ENCODE peak calls at places on chromosome 20, in six cellular contexts. Y, F, V, A, C and K are unnamed samples.

GRCh38 chr20:36506253-36506652 is 35.1 kb upstream of the MYL9 start:
- DNase-seq in V (no peak), F (no peak), A (no peak), Y (peak; percentile 40), C (peak; percentile 24), K (peak; percentile 40)

GRCh38 chr20:61436674-61437279 is 184.7 kb downstream of the CDH4 start:
- DNase-seq in V (no peak), C (no peak), Y (peak; percentile 32), A (no peak), F (peak; percentile 86), K (no peak)

GRCh38 chr20:20369353-20370086 is 1.6 kb downstream of the INSM1 start:
- DNase-seq in F (peak; percentile 66), A (no peak), Y (peak; percentile 67), C (no peak), V (peak; percentile 50), K (no peak)

GRCh38 chr20:42361402-42361801 is 743.2 kb upstream of the CHD6 start:
- DNase-seq in Y (no peak), V (peak; percentile 15), C (no peak), F (no peak), A (no peak), K (peak; percentile 2)

GRCh38 chr20:24132246-24132645 is 143.7 kb upstream of the GGTLC1 start:
- DNase-seq in F (no peak), V (no peak), C (no peak), Y (no peak), A (no peak), K (no peak)

GRCh38 chr20:6265204-6265904 is 142.5 kb upstream of the FERMT1 start:
- DNase-seq in Y (peak; percentile 35), F (no peak), A (peak; percentile 7), V (peak; percentile 22), C (peak; percentile 82), K (peak; percentile 82)

GRCh38 chr20:7667194-7667593 is 273.1 kb downstream of the HAO1 start:
- DNase-seq in C (peak; percentile 80), A (no peak), Y (peak; percentile 26), V (no peak), F (no peak), K (no peak)

GRCh38 chr20:22768779-22769178 is 184.4 kb upstream of the FOXA2 start:
- DNase-seq in Y (peak; percentile 76), V (no peak), A (no peak), C (no peak), F (no peak), K (no peak)

GRCh38 chr20:6127825-6128224 is 5.0 kb upstream of the FERMT1 start:
- DNase-seq in F (no peak), A (no peak), Y (no peak), V (no peak), C (no peak), K (no peak)

GRCh38 chr20:21513881-21514540 is at the start of gene NKX2-2:
- DNase-seq in C (no peak), F (peak; percentile 54), Y (no peak), A (no peak), V (peak; percentile 32), K (no peak)

GRCh38 chr20:23627501-23627900 is 10.3 kb downstream of the CST3 start:
- DNase-seq in Y (no peak), V (no peak), C (no peak), A (no peak), F (no peak), K (no peak)

GRCh38 chr20:50834599-50835005 is 39.7 kb downstream of the BCAS4 start:
- DNase-seq in V (no peak), A (no peak), Y (no peak), F (no peak), C (no peak), K (no peak)

GRCh38 chr20:3510110-3510509 is 39.3 kb downstream of the ATRN start:
- DNase-seq in V (no peak), F (no peak), Y (no peak), A (no peak), C (peak; percentile 35), K (no peak)

GRCh38 chr20:10218536-10219451 is at the start of gene SNAP25:
- DNase-seq in F (peak; percentile 81), C (peak; percentile 71), Y (peak; percentile 97), A (peak; percentile 54), V (peak; percentile 88), K (no peak)

GRCh38 chr20:9516658-9516987 is 2.2 kb downstream of the LAMP5 start:
- DNase-seq in F (no peak), Y (no peak), C (no peak), A (no peak), V (no peak), K (no peak)

GRCh38 chr20:20711413-20711812 is 1.0 kb downstream of the RALGAPA2 start:
- DNase-seq in C (peak; percentile 21), A (no peak), Y (no peak), F (no peak), V (no peak), K (peak; percentile 55)

GRCh38 chr20:19275630-19276071 is 63.2 kb downstream of the SLC24A3 start:
- DNase-seq in C (no peak), Y (no peak), F (no peak), V (no peak), A (no peak), K (no peak)

GRCh38 chr20:43752561-43753301 is 25.9 kb upstream of the GTSF1L start:
- DNase-seq in A (no peak), Y (no peak), F (no peak), C (no peak), V (no peak), K (peak; percentile 98)

GRCh38 chr20:25064561-25064960 is 6.6 kb upstream of the ACSS1 start:
- DNase-seq in Y (no peak), A (no peak), F (no peak), V (no peak), C (no peak), K (no peak)

GRCh38 chr20:24992420-24993205 is at the start of gene APMAP:
- DNase-seq in C (peak; percentile 90), Y (peak; percentile 94), V (peak; percentile 98), A (peak; percentile 77), F (peak; percentile 93), K (peak; percentile 96)

GRCh38 chr20:14984768-14985622 is 647.6 kb upstream of the FLRT3 start:
- DNase-seq in V (no peak), A (no peak), C (peak; percentile 94), F (no peak), Y (peak; percentile 90), K (no peak)

DNA sequence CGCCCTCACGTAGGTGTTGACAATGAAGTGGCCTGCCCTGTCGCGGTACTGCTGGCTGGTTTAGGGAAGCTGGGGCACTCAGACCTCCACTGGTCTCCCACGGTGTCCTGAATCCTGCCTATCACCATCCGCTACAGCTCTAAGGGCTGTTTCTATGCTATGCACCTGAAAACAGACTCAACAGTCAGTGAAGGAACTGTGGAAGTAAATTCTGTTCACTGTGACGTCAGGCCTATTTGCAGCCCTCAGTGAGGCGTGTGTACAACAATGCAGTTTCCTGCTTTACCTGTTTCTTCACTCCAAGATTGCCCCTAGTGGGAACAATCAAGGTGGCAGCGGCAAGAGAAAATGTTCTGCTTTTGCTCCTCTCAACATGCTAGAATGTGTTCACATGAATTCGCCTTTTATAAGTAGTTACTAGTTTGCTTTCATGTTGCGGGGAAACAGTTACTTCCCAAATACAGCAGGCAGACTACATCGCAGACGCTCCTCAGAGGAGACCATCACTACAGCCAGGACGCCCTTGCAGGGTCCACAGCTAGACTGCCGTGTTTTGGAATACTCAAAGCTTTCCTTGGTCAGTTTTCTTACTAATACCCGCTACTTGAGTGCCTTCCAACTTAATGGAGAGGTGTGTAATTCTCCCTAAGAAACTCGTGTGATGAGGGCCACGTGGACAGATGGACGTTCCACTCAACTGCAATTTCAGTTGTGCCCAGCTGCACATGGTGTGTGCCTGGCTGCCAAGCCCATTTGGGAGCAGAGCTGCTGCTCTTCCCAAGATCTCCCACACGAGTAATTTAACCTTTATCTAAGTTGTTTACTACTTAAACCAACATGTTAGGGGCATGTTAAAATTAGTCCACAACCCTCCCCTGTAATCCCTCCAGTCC is 25.4 kb downstream of the DIDO1 start:
- DNase-seq in V (no peak), A (no peak), C (peak; percentile 19), F (no peak), Y (peak; percentile 49), K (no peak)
- TF ChIP-seq CTCF in V (no peak), A (no peak), C (no peak), F (no peak), Y (no peak), K (peak; percentile 12)

GRCh38 chr20:37545516-37545915 is 17.8 kb upstream of the BLCAP start:
- DNase-seq in C (no peak), A (no peak), F (no peak), V (no peak), Y (no peak), K (no peak)
- TF ChIP-seq MAX in C (no peak), A (no peak), F (no peak), V (no peak), Y (no peak), K (no peak)

GRCh38 chr20:53597085-53597482 is 3.4 kb upstream of the ZNF217 start:
- DNase-seq in V (no peak), C (no peak), F (no peak), Y (no peak), A (no peak), K (no peak)

GRCh38 chr20:53597521-53598120 is 4.0 kb upstream of the ZNF217 start:
- DNase-seq in C (no peak), Y (no peak), F (no peak), V (no peak), A (no peak), K (no peak)

GRCh38 chr20:53595018-53595378 is 1.4 kb upstream of the ZNF217 start:
- DNase-seq in V (no peak), Y (no peak), C (peak; percentile 39), A (no peak), F (no peak), K (no peak)

GRCh38 chr20:53598140-53599038 is 4.8 kb upstream of the ZNF217 start:
- DNase-seq in F (no peak), C (no peak), V (no peak), A (no peak), Y (no peak), K (no peak)

DNA sequence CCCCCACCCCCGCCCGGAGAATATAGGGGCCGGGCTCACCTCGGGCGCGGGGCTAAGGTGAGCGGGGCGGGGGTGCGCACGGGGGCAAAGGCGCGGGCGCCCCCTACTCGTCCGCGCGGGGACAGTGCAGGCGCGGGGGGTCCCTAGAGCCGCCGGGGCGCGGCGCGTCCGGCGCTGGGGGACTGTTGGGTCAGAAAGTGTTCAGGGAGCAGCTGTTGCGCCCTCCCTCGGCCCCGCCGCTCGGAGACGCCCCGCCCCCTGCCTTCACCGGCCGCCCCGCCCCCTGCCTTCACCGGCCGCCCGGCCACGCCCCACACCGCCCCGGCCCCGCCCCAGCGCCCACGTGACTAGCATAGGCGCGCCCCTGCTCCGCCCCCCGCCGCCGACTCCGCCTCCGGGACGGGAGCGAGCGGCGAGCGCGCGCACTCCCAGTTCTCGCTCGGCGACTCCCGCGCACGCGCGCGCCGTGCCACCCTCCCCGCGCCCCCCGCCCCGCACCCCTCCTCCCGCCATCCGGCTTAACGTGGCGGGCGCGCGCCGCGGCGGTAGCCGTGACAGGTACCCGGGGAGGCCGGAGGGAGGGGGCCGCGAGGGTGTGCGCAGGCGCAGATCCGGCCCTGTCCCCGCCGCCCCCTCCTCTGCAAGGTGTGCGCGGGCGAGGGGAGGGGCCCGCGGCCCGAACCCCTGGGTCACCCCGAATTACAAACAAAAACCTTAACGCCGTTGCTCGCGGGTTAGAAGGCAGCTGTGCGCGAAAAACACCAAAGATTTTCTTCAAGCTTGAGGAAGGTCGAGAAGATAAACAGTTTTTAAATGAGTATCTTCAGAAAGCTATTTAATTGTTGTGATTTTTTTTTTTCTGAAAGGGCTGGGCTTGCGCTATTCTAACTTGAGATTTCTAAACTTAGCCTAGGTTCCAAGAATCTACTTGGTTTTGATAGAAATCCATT is 704 bp upstream of the ZNF217 start:
- DNase-seq in V (peak; percentile 92), F (peak; percentile 95), C (peak; percentile 84), A (peak; percentile 73), Y (peak; percentile 95), K (peak; percentile 94)
- TF ChIP-seq CTCF in V (peak; percentile 31), F (peak; percentile 26), C (no peak), A (no peak), Y (peak; percentile 45), K (peak; percentile 31)

GRCh38 chr20:39210331-39211074 is 248.4 kb downstream of the DHX35 start:
- DNase-seq in C (no peak), V (no peak), A (no peak), Y (no peak), F (no peak), K (no peak)
- TF ChIP-seq MAX in C (no peak), V (no peak), A (no peak), Y (no peak), F (no peak), K (no peak)